ENCODE peak calls at places on chromosomes 7 and 10, in nine cellular contexts. One of them, this sample, is unnamed.

GRCh38 chr7:118762451-118762850 is 537.9 kb downstream of the ANKRD7 start:
- DNase-seq in hepatocyte: no peak
- DNase-seq in B cell: no peak
- DNase-seq in GM13976: no peak
- DNase-seq in nephron progenitor cell: no peak
- DNase-seq in heart right ventricle: no peak
- DNase-seq in A549: no peak
- DNase-seq in left lung: no peak
- DNase-seq in OCI-LY7: no peak
- DNase-seq in this sample: no peak

GRCh38 chr10:30558411-30558810 is 71.1 kb downstream of the LYZL2 start:
- DNase-seq in hepatocyte: no peak
- DNase-seq in B cell: no peak
- DNase-seq in GM13976: no peak
- DNase-seq in nephron progenitor cell: no peak
- DNase-seq in heart right ventricle: no peak
- DNase-seq in A549: no peak
- DNase-seq in left lung: no peak
- DNase-seq in OCI-LY7: no peak
- DNase-seq in this sample: no peak

GRCh38 chr10:62618576-62619408 is 185.7 kb upstream of the ADO start:
- DNase-seq in hepatocyte: peak; percentile 69
- DNase-seq in B cell: no peak
- DNase-seq in GM13976: no peak
- DNase-seq in nephron progenitor cell: no peak
- DNase-seq in heart right ventricle: no peak
- DNase-seq in A549: peak; percentile 19
- DNase-seq in left lung: peak; percentile 63
- DNase-seq in OCI-LY7: peak; percentile 76
- DNase-seq in this sample: no peak

GRCh38 chr10:88297103-88297502 is 286.0 kb downstream of the RNLS start:
- DNase-seq in hepatocyte: no peak
- DNase-seq in B cell: no peak
- DNase-seq in GM13976: no peak
- DNase-seq in nephron progenitor cell: no peak
- DNase-seq in heart right ventricle: no peak
- DNase-seq in A549: no peak
- DNase-seq in left lung: no peak
- DNase-seq in OCI-LY7: no peak
- DNase-seq in this sample: no peak

GRCh38 chr10:13857465-13857864 is 270.7 kb downstream of the PRPF18 start:
- DNase-seq in hepatocyte: no peak
- DNase-seq in B cell: no peak
- DNase-seq in GM13976: no peak
- DNase-seq in nephron progenitor cell: no peak
- DNase-seq in heart right ventricle: no peak
- DNase-seq in A549: no peak
- DNase-seq in left lung: no peak
- DNase-seq in OCI-LY7: no peak
- DNase-seq in this sample: no peak

GRCh38 chr10:43105119-43105792 is 28.4 kb downstream of the RET start:
- DNase-seq in hepatocyte: peak; percentile 87
- DNase-seq in B cell: peak; percentile 89
- DNase-seq in GM13976: peak; percentile 92
- DNase-seq in nephron progenitor cell: peak; percentile 89
- DNase-seq in heart right ventricle: peak; percentile 80
- DNase-seq in A549: peak; percentile 70
- DNase-seq in left lung: peak; percentile 96
- DNase-seq in OCI-LY7: peak; percentile 73
- DNase-seq in this sample: peak; percentile 55

GRCh38 chr10:60314306-60314940 is 75.3 kb downstream of the ANK3 start:
- DNase-seq in hepatocyte: peak; percentile 31
- DNase-seq in B cell: no peak
- DNase-seq in GM13976: no peak
- DNase-seq in nephron progenitor cell: no peak
- DNase-seq in heart right ventricle: no peak
- DNase-seq in A549: peak; percentile 4
- DNase-seq in left lung: no peak
- DNase-seq in OCI-LY7: peak; percentile 1
- DNase-seq in this sample: no peak

GRCh38 chr10:18104223-18104872 is 35.9 kb upstream of the CACNB2 start:
- DNase-seq in hepatocyte: peak; percentile 55
- DNase-seq in B cell: peak; percentile 54
- DNase-seq in GM13976: peak; percentile 35
- DNase-seq in nephron progenitor cell: peak; percentile 63
- DNase-seq in heart right ventricle: peak; percentile 30
- DNase-seq in A549: peak; percentile 52
- DNase-seq in left lung: no peak
- DNase-seq in OCI-LY7: peak; percentile 39
- DNase-seq in this sample: peak; percentile 4

GRCh38 chr7:116236020-116236630 is 25.8 kb downstream of the TES start:
- DNase-seq in hepatocyte: peak; percentile 65
- DNase-seq in B cell: peak; percentile 71
- DNase-seq in GM13976: peak; percentile 25
- DNase-seq in nephron progenitor cell: peak; percentile 22
- DNase-seq in heart right ventricle: no peak
- DNase-seq in A549: peak; percentile 60
- DNase-seq in left lung: no peak
- DNase-seq in OCI-LY7: peak; percentile 29
- DNase-seq in this sample: peak; percentile 27

GRCh38 chr10:102152545-102152890 is 329 bp downstream of the NOLC1 start:
- DNase-seq in hepatocyte: peak; percentile 31
- DNase-seq in B cell: no peak
- DNase-seq in GM13976: no peak
- DNase-seq in nephron progenitor cell: no peak
- DNase-seq in heart right ventricle: no peak
- DNase-seq in A549: no peak
- DNase-seq in left lung: no peak
- DNase-seq in OCI-LY7: peak; percentile 47
- DNase-seq in this sample: peak; percentile 24

GRCh38 chr10:66218981-66219587 is 706.8 kb upstream of the LRRTM3 start:
- DNase-seq in hepatocyte: no peak
- DNase-seq in B cell: no peak
- DNase-seq in GM13976: no peak
- DNase-seq in nephron progenitor cell: no peak
- DNase-seq in heart right ventricle: no peak
- DNase-seq in A549: no peak
- DNase-seq in left lung: no peak
- DNase-seq in OCI-LY7: no peak
- DNase-seq in this sample: no peak

GRCh38 chr7:50615519-50615845 is 50.3 kb upstream of the DDC start:
- DNase-seq in hepatocyte: no peak
- DNase-seq in B cell: no peak
- DNase-seq in GM13976: no peak
- DNase-seq in nephron progenitor cell: no peak
- DNase-seq in heart right ventricle: no peak
- DNase-seq in A549: no peak
- DNase-seq in left lung: no peak
- DNase-seq in OCI-LY7: no peak
- DNase-seq in this sample: no peak

GRCh38 chr7:27112960-27113949 is 10.8 kb upstream of the HOXA2 start:
- DNase-seq in hepatocyte: peak; percentile 84
- DNase-seq in B cell: no peak
- DNase-seq in GM13976: no peak
- DNase-seq in nephron progenitor cell: peak; percentile 83
- DNase-seq in heart right ventricle: no peak
- DNase-seq in A549: peak; percentile 90
- DNase-seq in left lung: peak; percentile 77
- DNase-seq in OCI-LY7: no peak
- DNase-seq in this sample: no peak

GRCh38 chr10:125997586-125997985 is 101.2 kb downstream of the FANK1 start:
- DNase-seq in hepatocyte: no peak
- DNase-seq in B cell: no peak
- DNase-seq in GM13976: no peak
- DNase-seq in nephron progenitor cell: no peak
- DNase-seq in heart right ventricle: no peak
- DNase-seq in A549: no peak
- DNase-seq in left lung: no peak
- DNase-seq in OCI-LY7: no peak
- DNase-seq in this sample: no peak

GRCh38 chr10:76026931-76027330 is 595.5 kb downstream of the LRMDA start:
- DNase-seq in hepatocyte: no peak
- DNase-seq in B cell: no peak
- DNase-seq in GM13976: no peak
- DNase-seq in nephron progenitor cell: no peak
- DNase-seq in heart right ventricle: no peak
- DNase-seq in A549: peak; percentile 16
- DNase-seq in left lung: no peak
- DNase-seq in OCI-LY7: no peak
- DNase-seq in this sample: no peak

DNA sequence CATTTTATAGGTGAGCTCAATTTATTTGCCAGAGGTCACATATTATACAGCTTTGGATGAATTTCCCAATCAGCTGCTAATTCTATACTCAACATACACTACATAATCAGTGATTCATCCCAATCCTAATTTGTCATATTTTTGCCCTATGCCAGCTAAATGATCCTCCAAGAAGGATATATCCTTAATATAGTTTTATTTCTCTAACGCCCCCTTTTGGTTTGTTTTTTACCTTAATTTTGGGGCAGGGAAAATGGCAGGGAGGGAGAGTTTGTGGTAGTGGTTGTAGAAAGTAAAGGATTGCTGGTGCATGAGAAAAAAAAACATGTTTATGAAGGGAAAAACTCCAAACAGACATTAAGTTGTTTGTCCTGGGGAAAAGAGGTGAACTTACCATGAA is 31.9 kb downstream of the WASL start:
- DNase-seq in hepatocyte: no peak
- DNase-seq in B cell: no peak
- DNase-seq in GM13976: no peak
- DNase-seq in nephron progenitor cell: no peak
- DNase-seq in heart right ventricle: no peak
- DNase-seq in A549: no peak
- DNase-seq in left lung: no peak
- DNase-seq in OCI-LY7: no peak
- DNase-seq in this sample: no peak
- TF ChIP-seq CTCF in hepatocyte: no peak
- TF ChIP-seq CTCF in B cell: no peak
- TF ChIP-seq CTCF in GM13976: no peak
- TF ChIP-seq CTCF in nephron progenitor cell: no peak
- TF ChIP-seq CTCF in heart right ventricle: no peak
- TF ChIP-seq CTCF in A549: no peak
- TF ChIP-seq CTCF in left lung: no peak
- TF ChIP-seq CTCF in OCI-LY7: peak; percentile 48
- TF ChIP-seq CTCF in this sample: no peak

DNA sequence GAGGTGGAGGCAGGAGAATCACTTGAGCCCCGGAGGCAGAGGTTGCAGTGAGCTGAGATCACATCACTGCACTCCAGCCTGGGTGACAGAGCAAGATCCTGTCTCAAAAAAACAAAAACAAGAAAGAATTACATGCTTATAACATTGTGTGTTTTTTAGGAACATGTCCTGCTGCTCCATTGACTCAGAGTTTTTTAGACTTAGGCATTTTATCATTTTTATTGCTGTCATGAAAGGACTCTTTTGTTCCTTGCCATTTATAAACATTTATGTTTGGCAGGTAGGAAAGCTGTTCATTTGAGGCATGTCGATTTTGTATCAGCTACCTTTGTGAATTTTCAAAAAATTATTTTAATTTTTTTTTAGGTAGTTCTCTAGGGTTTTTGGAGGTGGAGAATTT is 20.3 kb downstream of the COL26A1 start:
- DNase-seq in hepatocyte: no peak
- DNase-seq in B cell: no peak
- DNase-seq in GM13976: no peak
- DNase-seq in nephron progenitor cell: no peak
- DNase-seq in heart right ventricle: no peak
- DNase-seq in A549: no peak
- DNase-seq in left lung: no peak
- DNase-seq in OCI-LY7: no peak
- DNase-seq in this sample: no peak
- TF ChIP-seq CTCF in hepatocyte: no peak
- TF ChIP-seq CTCF in B cell: no peak
- TF ChIP-seq CTCF in GM13976: no peak
- TF ChIP-seq CTCF in nephron progenitor cell: no peak
- TF ChIP-seq CTCF in heart right ventricle: no peak
- TF ChIP-seq CTCF in A549: no peak
- TF ChIP-seq CTCF in left lung: no peak
- TF ChIP-seq CTCF in OCI-LY7: no peak
- TF ChIP-seq CTCF in this sample: no peak

GRCh38 chr7:37916673-37917660 is at the start of gene SFRP4:
- DNase-seq in hepatocyte: peak; percentile 76
- DNase-seq in B cell: peak; percentile 21
- DNase-seq in GM13976: peak; percentile 61
- DNase-seq in nephron progenitor cell: peak; percentile 61
- DNase-seq in heart right ventricle: peak; percentile 67
- DNase-seq in A549: peak; percentile 84
- DNase-seq in left lung: peak; percentile 83
- DNase-seq in OCI-LY7: peak; percentile 23
- DNase-seq in this sample: peak; percentile 66
- TF ChIP-seq CTCF in hepatocyte: peak; percentile 67
- TF ChIP-seq CTCF in B cell: peak; percentile 48
- TF ChIP-seq CTCF in GM13976: peak; percentile 50
- TF ChIP-seq CTCF in nephron progenitor cell: peak; percentile 57
- TF ChIP-seq CTCF in heart right ventricle: peak; percentile 64
- TF ChIP-seq CTCF in A549: peak; percentile 73
- TF ChIP-seq CTCF in left lung: peak; percentile 47
- TF ChIP-seq CTCF in OCI-LY7: peak; percentile 75
- TF ChIP-seq CTCF in this sample: peak; percentile 60

GRCh38 chr10:118471863-118472262 is 123.6 kb downstream of the PRLHR start:
- DNase-seq in hepatocyte: no peak
- DNase-seq in B cell: no peak
- DNase-seq in GM13976: no peak
- DNase-seq in nephron progenitor cell: no peak
- DNase-seq in heart right ventricle: no peak
- DNase-seq in A549: peak; percentile 9
- DNase-seq in left lung: no peak
- DNase-seq in OCI-LY7: no peak
- DNase-seq in this sample: no peak

GRCh38 chr10:118472415-118472814 is 123.0 kb downstream of the PRLHR start:
- DNase-seq in hepatocyte: no peak
- DNase-seq in B cell: no peak
- DNase-seq in GM13976: no peak
- DNase-seq in nephron progenitor cell: no peak
- DNase-seq in heart right ventricle: no peak
- DNase-seq in A549: no peak
- DNase-seq in left lung: no peak
- DNase-seq in OCI-LY7: no peak
- DNase-seq in this sample: no peak

GRCh38 chr10:118470470-118470869 is 125.0 kb downstream of the PRLHR start:
- DNase-seq in hepatocyte: peak; percentile 30
- DNase-seq in B cell: no peak
- DNase-seq in GM13976: no peak
- DNase-seq in nephron progenitor cell: no peak
- DNase-seq in heart right ventricle: no peak
- DNase-seq in A549: no peak
- DNase-seq in left lung: no peak
- DNase-seq in OCI-LY7: no peak
- DNase-seq in this sample: no peak

GRCh38 chr10:118472961-118473675 is 122.3 kb downstream of the PRLHR start:
- DNase-seq in hepatocyte: no peak
- DNase-seq in B cell: no peak
- DNase-seq in GM13976: no peak
- DNase-seq in nephron progenitor cell: peak; percentile 49
- DNase-seq in heart right ventricle: no peak
- DNase-seq in A549: no peak
- DNase-seq in left lung: no peak
- DNase-seq in OCI-LY7: no peak
- DNase-seq in this sample: no peak

GRCh38 chr10:118475214-118475613 is 120.2 kb downstream of the PRLHR start:
- DNase-seq in hepatocyte: no peak
- DNase-seq in B cell: no peak
- DNase-seq in GM13976: no peak
- DNase-seq in nephron progenitor cell: no peak
- DNase-seq in heart right ventricle: no peak
- DNase-seq in A549: no peak
- DNase-seq in left lung: no peak
- DNase-seq in OCI-LY7: no peak
- DNase-seq in this sample: no peak
- TF ChIP-seq CTCF in hepatocyte: no peak
- TF ChIP-seq CTCF in B cell: no peak
- TF ChIP-seq CTCF in GM13976: no peak
- TF ChIP-seq CTCF in nephron progenitor cell: no peak
- TF ChIP-seq CTCF in heart right ventricle: no peak
- TF ChIP-seq CTCF in A549: no peak
- TF ChIP-seq CTCF in left lung: no peak
- TF ChIP-seq CTCF in OCI-LY7: no peak
- TF ChIP-seq CTCF in this sample: no peak

This sample was measured in HL-60.